ENCODE peak calls at places on chromosomes 2 and 18, in four cellular contexts. O, I, A and E are unnamed samples.

GRCh38 chr2:164717000-164717597 is 95.8 kb upstream of the GRB14 start:
- DNase-seq in O (no peak), A (no peak), I (no peak), E (no peak)

GRCh38 chr2:32977228-32977758 is 30.5 kb downstream of the LTBP1 start:
- DNase-seq in A (no peak), O (no peak), I (no peak), E (no peak)

GRCh38 chr2:50720695-50721314 is 311.1 kb downstream of the NRXN1 start:
- DNase-seq in I (no peak), O (no peak), A (no peak), E (no peak)

GRCh38 chr18:48200631-48201336 is 208.4 kb downstream of the ZBTB7C start:
- DNase-seq in O (no peak), A (no peak), I (no peak), E (no peak)

GRCh38 chr2:239292531-239292930 is 108.3 kb downstream of the HDAC4 start:
- DNase-seq in O (no peak), A (no peak), I (no peak), E (no peak)

GRCh38 chr2:170847716-170848115 is 31.0 kb downstream of the GAD1 start:
- DNase-seq in A (no peak), O (no peak), I (no peak), E (no peak)

GRCh38 chr2:159054032-159054334 is 85.5 kb downstream of the TANC1 start:
- DNase-seq in O (no peak), I (no peak), A (no peak), E (no peak)

GRCh38 chr2:65351234-65351947 is 81.0 kb downstream of the SPRED2 start:
- DNase-seq in I (no peak), O (no peak), A (no peak), E (no peak)

GRCh38 chr18:24656044-24656443 is 195.6 kb downstream of the HRH4 start:
- DNase-seq in I (no peak), O (no peak), A (no peak), E (no peak)

GRCh38 chr2:42984617-42985016 is 192.2 kb upstream of the HAAO start:
- DNase-seq in A (no peak), I (no peak), O (no peak), E (no peak)

GRCh38 chr2:219527076-219527394 is 12.8 kb downstream of the ASIC4 start:
- DNase-seq in A (no peak), I (no peak), O (no peak), E (no peak)

GRCh38 chr18:74023220-74023619 is 124.4 kb downstream of the FBXO15 start:
- DNase-seq in O (no peak), I (no peak), A (no peak), E (no peak)

GRCh38 chr18:45657357-45658335 is 42.4 kb downstream of the SLC14A2 start:
- DNase-seq in O (no peak), A (no peak), I (peak), E (no peak)

GRCh38 chr2:176558574-176559140 is 289.4 kb downstream of the MTX2 start:
- DNase-seq in I (no peak), A (no peak), O (no peak), E (no peak)

GRCh38 chr18:45012286-45012685 is 331.6 kb downstream of the SETBP1 start:
- DNase-seq in I (no peak), O (no peak), A (no peak), E (no peak)

GRCh38 chr18:12579775-12580174 is 78.1 kb downstream of the SPIRE1 start:
- DNase-seq in I (no peak), O (no peak), A (no peak), E (no peak)

GRCh38 chr2:151260492-151261239 is 997 bp downstream of the RBM43 start:
- DNase-seq in A (no peak), O (no peak), I (no peak), E (no peak)

GRCh38 chr2:44191739-44192138 is 23.1 kb downstream of the PPM1B start:
- DNase-seq in A (no peak), I (no peak), O (no peak), E (no peak)

GRCh38 chr2:108573070-108573469 is 38.8 kb downstream of the LIMS1 start:
- DNase-seq in A (no peak), O (no peak), I (no peak), E (peak)

GRCh38 chr2:64698668-64699444 is 45.1 kb upstream of the SERTAD2 start:
- DNase-seq in A (no peak), I (no peak), O (no peak), E (peak)